ENCODE peak calls at places on chromosomes 16 and 17, in six cellular contexts. One of them, this sample, is unnamed.

GRCh38 chr16:49592507-49593422 is 219.2 kb downstream of the C16orf78 start:
- DNase-seq in Peyer's patch: peak
- DNase-seq in cardiac muscle cell: peak
- DNase-seq in MM.1S: peak
- DNase-seq in esophagus muscularis mucosa: no peak
- DNase-seq in psoas muscle: no peak
- DNase-seq in this sample: peak

GRCh38 chr16:1497014-1497598 is 3.9 kb downstream of the TELO2 start:
- DNase-seq in psoas muscle: no peak
- DNase-seq in Peyer's patch: peak
- DNase-seq in esophagus muscularis mucosa: no peak
- DNase-seq in cardiac muscle cell: no peak
- DNase-seq in MM.1S: no peak
- DNase-seq in this sample: no peak

GRCh38 chr17:50511058-50511457 is 2.8 kb downstream of the MYCBPAP start:
- DNase-seq in esophagus muscularis mucosa: no peak
- DNase-seq in psoas muscle: no peak
- DNase-seq in cardiac muscle cell: peak
- DNase-seq in MM.1S: peak
- DNase-seq in Peyer's patch: no peak
- DNase-seq in this sample: no peak

GRCh38 chr16:29943846-29944669 is 17.8 kb upstream of the TMEM219 start:
- DNase-seq in esophagus muscularis mucosa: no peak
- DNase-seq in cardiac muscle cell: peak
- DNase-seq in psoas muscle: peak
- DNase-seq in MM.1S: no peak
- DNase-seq in Peyer's patch: peak
- DNase-seq in this sample: peak

GRCh38 chr17:48610282-48611211 is at the start of gene HOXB7:
- DNase-seq in Peyer's patch: peak
- DNase-seq in psoas muscle: peak
- DNase-seq in cardiac muscle cell: no peak
- DNase-seq in MM.1S: peak
- DNase-seq in esophagus muscularis mucosa: no peak
- DNase-seq in this sample: no peak

GRCh38 chr16:69132424-69133252 is at the start of the genes CHTF8 and UTP4:
- DNase-seq in psoas muscle: peak
- DNase-seq in esophagus muscularis mucosa: peak
- DNase-seq in MM.1S: peak
- DNase-seq in cardiac muscle cell: peak
- DNase-seq in Peyer's patch: peak
- DNase-seq in this sample: peak

GRCh38 chr17:46264456-46265198 is 30.3 kb upstream of the LRRC37A start:
- DNase-seq in Peyer's patch: no peak
- DNase-seq in psoas muscle: no peak
- DNase-seq in MM.1S: no peak
- DNase-seq in cardiac muscle cell: peak
- DNase-seq in esophagus muscularis mucosa: no peak
- DNase-seq in this sample: no peak

GRCh38 chr17:39679521-39680192 is 8.2 kb downstream of the PGAP3 start:
- DNase-seq in cardiac muscle cell: no peak
- DNase-seq in MM.1S: no peak
- DNase-seq in Peyer's patch: peak
- DNase-seq in esophagus muscularis mucosa: no peak
- DNase-seq in psoas muscle: no peak
- DNase-seq in this sample: no peak

GRCh38 chr16:3751878-3752277 is 34.6 kb upstream of the TRAP1 start:
- DNase-seq in esophagus muscularis mucosa: no peak
- DNase-seq in cardiac muscle cell: no peak
- DNase-seq in Peyer's patch: peak
- DNase-seq in psoas muscle: no peak
- DNase-seq in MM.1S: no peak
- DNase-seq in this sample: no peak

GRCh38 chr16:27890006-27890405 is 173.5 kb downstream of the GSG1L start:
- DNase-seq in cardiac muscle cell: no peak
- DNase-seq in esophagus muscularis mucosa: no peak
- DNase-seq in psoas muscle: no peak
- DNase-seq in Peyer's patch: no peak
- DNase-seq in MM.1S: no peak
- DNase-seq in this sample: no peak

GRCh38 chr17:42275527-42276358 is 448 bp downstream of the STAT5B start:
- DNase-seq in Peyer's patch: no peak
- DNase-seq in MM.1S: no peak
- DNase-seq in esophagus muscularis mucosa: no peak
- DNase-seq in psoas muscle: no peak
- DNase-seq in cardiac muscle cell: peak
- DNase-seq in this sample: no peak

GRCh38 chr17:40061532-40062038 is 1.2 kb upstream of the THRA start:
- DNase-seq in Peyer's patch: no peak
- DNase-seq in cardiac muscle cell: no peak
- DNase-seq in MM.1S: no peak
- DNase-seq in esophagus muscularis mucosa: no peak
- DNase-seq in psoas muscle: no peak
- DNase-seq in this sample: no peak

GRCh38 chr17:58364270-58364942 is 12.4 kb upstream of the SUPT4H1 start:
- DNase-seq in Peyer's patch: peak
- DNase-seq in psoas muscle: no peak
- DNase-seq in cardiac muscle cell: peak
- DNase-seq in esophagus muscularis mucosa: no peak
- DNase-seq in MM.1S: no peak
- DNase-seq in this sample: no peak

GRCh38 chr16:85619089-85619850 is 6.1 kb downstream of the GSE1 start:
- DNase-seq in Peyer's patch: no peak
- DNase-seq in cardiac muscle cell: no peak
- DNase-seq in MM.1S: no peak
- DNase-seq in psoas muscle: no peak
- DNase-seq in esophagus muscularis mucosa: no peak
- DNase-seq in this sample: no peak

GRCh38 chr16:84356591-84357116 is 11.7 kb upstream of the ATP2C2 start:
- DNase-seq in cardiac muscle cell: no peak
- DNase-seq in psoas muscle: no peak
- DNase-seq in MM.1S: no peak
- DNase-seq in Peyer's patch: no peak
- DNase-seq in esophagus muscularis mucosa: no peak
- DNase-seq in this sample: no peak

GRCh38 chr16:12050361-12050760 is 73.8 kb downstream of the SNX29 start:
- DNase-seq in Peyer's patch: peak
- DNase-seq in MM.1S: no peak
- DNase-seq in cardiac muscle cell: no peak
- DNase-seq in psoas muscle: no peak
- DNase-seq in esophagus muscularis mucosa: no peak
- DNase-seq in this sample: no peak

GRCh38 chr17:68441064-68441770 is 16.1 kb downstream of the WIPI1 start:
- DNase-seq in cardiac muscle cell: peak
- DNase-seq in Peyer's patch: no peak
- DNase-seq in MM.1S: no peak
- DNase-seq in esophagus muscularis mucosa: no peak
- DNase-seq in psoas muscle: no peak
- DNase-seq in this sample: peak

GRCh38 chr16:86669937-86670772 is 91.8 kb downstream of the FOXL1 start:
- DNase-seq in MM.1S: no peak
- DNase-seq in Peyer's patch: no peak
- DNase-seq in esophagus muscularis mucosa: no peak
- DNase-seq in cardiac muscle cell: no peak
- DNase-seq in psoas muscle: peak
- DNase-seq in this sample: peak

GRCh38 chr17:28272166-28272565 is 46.8 kb upstream of the TMEM97 start:
- DNase-seq in cardiac muscle cell: no peak
- DNase-seq in Peyer's patch: no peak
- DNase-seq in psoas muscle: no peak
- DNase-seq in esophagus muscularis mucosa: no peak
- DNase-seq in MM.1S: no peak
- DNase-seq in this sample: no peak

GRCh38 chr16:72126429-72126765 is 32.8 kb downstream of the DHX38 start:
- DNase-seq in esophagus muscularis mucosa: no peak
- DNase-seq in Peyer's patch: no peak
- DNase-seq in cardiac muscle cell: peak
- DNase-seq in psoas muscle: no peak
- DNase-seq in MM.1S: no peak
- DNase-seq in this sample: no peak

GRCh38 chr17:66593116-66593515 is 241.8 kb upstream of the CACNG5 start:
- DNase-seq in cardiac muscle cell: no peak
- DNase-seq in Peyer's patch: no peak
- DNase-seq in esophagus muscularis mucosa: no peak
- DNase-seq in psoas muscle: no peak
- DNase-seq in MM.1S: no peak
- DNase-seq in this sample: no peak

GRCh38 chr17:55208078-55208812 is 56.5 kb upstream of the HLF start:
- DNase-seq in Peyer's patch: no peak
- DNase-seq in esophagus muscularis mucosa: no peak
- DNase-seq in cardiac muscle cell: no peak
- DNase-seq in MM.1S: no peak
- DNase-seq in psoas muscle: no peak
- DNase-seq in this sample: no peak
- H3K4me3 ChIP-seq in Peyer's patch: no peak
- H3K4me3 ChIP-seq in esophagus muscularis mucosa: no peak
- H3K4me3 ChIP-seq in cardiac muscle cell: no peak
- H3K4me3 ChIP-seq in MM.1S: no peak
- H3K4me3 ChIP-seq in psoas muscle: no peak
- H3K4me3 ChIP-seq in this sample: no peak

DNA sequence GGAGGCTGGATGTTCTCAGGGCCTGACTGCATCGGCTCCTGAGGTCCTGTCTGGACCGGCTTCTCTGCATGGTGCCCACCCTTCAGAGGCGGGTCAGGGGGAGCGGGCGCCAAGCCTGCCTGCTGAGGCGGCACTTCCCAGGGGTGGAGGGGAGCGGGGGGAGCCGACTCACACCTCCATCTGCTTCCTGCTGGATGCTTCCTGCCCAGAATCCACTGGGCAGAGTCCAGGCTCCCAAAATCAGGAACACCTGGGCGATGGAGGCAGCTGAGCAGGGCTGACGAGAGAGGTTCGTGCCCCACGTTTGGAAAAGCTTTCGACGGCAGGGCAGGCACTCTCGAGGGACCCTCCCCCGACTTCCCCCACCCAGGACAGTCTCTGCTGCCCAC is 42.2 kb downstream of the TIMM22 start:
- DNase-seq in MM.1S: no peak
- DNase-seq in psoas muscle: no peak
- DNase-seq in Peyer's patch: no peak
- DNase-seq in esophagus muscularis mucosa: no peak
- DNase-seq in cardiac muscle cell: no peak
- DNase-seq in this sample: no peak
- H3K27ac ChIP-seq in MM.1S: no peak
- H3K27ac ChIP-seq in psoas muscle: peak
- H3K27ac ChIP-seq in Peyer's patch: no peak
- H3K27ac ChIP-seq in esophagus muscularis mucosa: peak
- H3K27ac ChIP-seq in cardiac muscle cell: no peak
- H3K27ac ChIP-seq in this sample: peak

DNA sequence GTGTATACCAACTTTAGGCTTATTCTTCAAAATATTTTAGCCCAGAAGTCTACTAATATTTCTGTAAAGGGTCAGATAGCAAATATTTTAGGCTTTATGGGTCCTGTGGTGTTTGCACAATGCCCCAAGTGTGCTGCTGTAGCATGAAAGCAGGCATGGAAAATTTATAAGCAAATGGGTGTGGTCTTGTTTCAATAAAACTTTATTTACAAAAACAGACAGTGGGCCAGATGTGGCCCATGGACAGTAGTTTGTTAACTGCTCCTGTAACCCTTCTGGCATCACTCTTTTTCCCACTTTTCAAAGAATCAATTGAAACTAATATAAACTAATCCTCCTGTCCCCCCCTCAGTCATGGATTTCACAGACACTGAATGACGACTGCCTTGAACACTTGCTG is 410.7 kb downstream of the SHISA9 start:
- DNase-seq in psoas muscle: no peak
- DNase-seq in cardiac muscle cell: no peak
- DNase-seq in Peyer's patch: no peak
- DNase-seq in MM.1S: no peak
- DNase-seq in esophagus muscularis mucosa: no peak
- DNase-seq in this sample: no peak
- H3K4me3 ChIP-seq in psoas muscle: no peak
- H3K4me3 ChIP-seq in cardiac muscle cell: no peak
- H3K4me3 ChIP-seq in Peyer's patch: no peak
- H3K4me3 ChIP-seq in MM.1S: no peak
- H3K4me3 ChIP-seq in esophagus muscularis mucosa: no peak
- H3K4me3 ChIP-seq in this sample: no peak

GRCh38 chr17:30378797-30379302 is at the start of gene CPD:
- DNase-seq in MM.1S: peak
- DNase-seq in Peyer's patch: peak
- DNase-seq in esophagus muscularis mucosa: peak
- DNase-seq in cardiac muscle cell: peak
- DNase-seq in psoas muscle: peak
- DNase-seq in this sample: peak

GRCh38 chr17:30378191-30378796 is 433 bp upstream of the CPD start:
- DNase-seq in cardiac muscle cell: peak
- DNase-seq in MM.1S: peak
- DNase-seq in Peyer's patch: peak
- DNase-seq in esophagus muscularis mucosa: no peak
- DNase-seq in psoas muscle: no peak
- DNase-seq in this sample: no peak

GRCh38 chr17:30375661-30376060 is 3.1 kb upstream of the CPD start:
- DNase-seq in Peyer's patch: no peak
- DNase-seq in MM.1S: no peak
- DNase-seq in cardiac muscle cell: peak
- DNase-seq in psoas muscle: no peak
- DNase-seq in esophagus muscularis mucosa: no peak
- DNase-seq in this sample: no peak

GRCh38 chr17:30377574-30377973 is 1.2 kb upstream of the CPD start:
- DNase-seq in MM.1S: no peak
- DNase-seq in psoas muscle: no peak
- DNase-seq in cardiac muscle cell: peak
- DNase-seq in esophagus muscularis mucosa: no peak
- DNase-seq in Peyer's patch: no peak
- DNase-seq in this sample: no peak

GRCh38 chr17:30376621-30377452 is 1.9 kb upstream of the CPD start:
- DNase-seq in Peyer's patch: no peak
- DNase-seq in esophagus muscularis mucosa: no peak
- DNase-seq in psoas muscle: no peak
- DNase-seq in cardiac muscle cell: peak
- DNase-seq in MM.1S: peak
- DNase-seq in this sample: no peak
- H3K27ac ChIP-seq in Peyer's patch: no peak
- H3K27ac ChIP-seq in esophagus muscularis mucosa: peak
- H3K27ac ChIP-seq in psoas muscle: no peak
- H3K27ac ChIP-seq in cardiac muscle cell: peak
- H3K27ac ChIP-seq in MM.1S: peak
- H3K27ac ChIP-seq in this sample: no peak